ENCODE peak calls at places on chromosomes 6 and 20, in ten cellular contexts. H is CD4-positive, alpha-beta T cell; M is AG09319; P is esophagus squamous epithelium; C is psoas muscle; V is pancreas; F is AG10803; I is fibroblast of lung; O is Calu3; N is ascending aorta. E is an unnamed sample.

GRCh38 chr6:99233219-99233618 is 116.3 kb downstream of the FAXC start:
- DNase-seq in H (no peak), M (no peak), P (no peak), C (no peak), V (no peak), F (no peak), I (no peak), O (no peak), N (no peak), E (no peak)

GRCh38 chr6:149856256-149856994 is 7.7 kb downstream of the LRP11 start:
- DNase-seq in H (no peak), M (no peak), P (no peak), C (no peak), V (no peak), F (no peak), I (no peak), O (no peak), N (no peak), E (no peak)

GRCh38 chr6:128474933-128475332 is 45.5 kb downstream of the PTPRK start:
- DNase-seq in H (no peak), M (no peak), P (no peak), C (no peak), V (no peak), F (no peak), I (no peak), O (no peak), N (no peak), E (no peak)

GRCh38 chr6:5517781-5518180 is 256.5 kb downstream of the FARS2 start:
- DNase-seq in H (no peak), M (no peak), P (no peak), C (no peak), V (no peak), F (no peak), I (no peak), O (no peak), N (no peak), E (peak; percentile 38)

GRCh38 chr6:36797055-36797454 is 42.2 kb downstream of the CPNE5 start:
- DNase-seq in H (no peak), M (no peak), P (no peak), C (no peak), V (no peak), F (no peak), I (no peak), O (no peak), N (no peak), E (no peak)

GRCh38 chr6:123589317-123589716 is 47.4 kb downstream of the TRDN start:
- DNase-seq in H (no peak), M (no peak), P (no peak), C (no peak), V (no peak), F (no peak), I (no peak), O (no peak), N (no peak), E (no peak)

GRCh38 chr6:20769651-20770050 is 235.4 kb downstream of the CDKAL1 start:
- DNase-seq in H (no peak), M (no peak), P (no peak), C (no peak), V (no peak), F (no peak), I (no peak), O (no peak), N (no peak), E (no peak)

GRCh38 chr6:169409742-169410312 is 156.2 kb upstream of the THBS2 start:
- DNase-seq in H (no peak), M (no peak), P (no peak), C (no peak), V (no peak), F (peak; percentile 85), I (no peak), O (no peak), N (no peak), E (no peak)

GRCh38 chr20:25019381-25020155 is 27.0 kb upstream of the APMAP start:
- DNase-seq in H (no peak), M (no peak), P (no peak), C (no peak), V (peak; percentile 69), F (no peak), I (no peak), O (no peak), N (peak; percentile 37), E (no peak)

GRCh38 chr6:112639436-112639835 is 292.3 kb downstream of the RFPL4B start:
- DNase-seq in H (no peak), M (peak; percentile 75), P (no peak), C (no peak), V (no peak), F (peak; percentile 89), I (peak; percentile 76), O (no peak), N (no peak), E (no peak)

GRCh38 chr20:53870426-53871199 is 199.8 kb downstream of the BCAS1 start:
- DNase-seq in H (no peak), M (no peak), P (no peak), C (no peak), V (no peak), F (no peak), I (no peak), O (peak; percentile 32), N (no peak), E (no peak)

GRCh38 chr6:93799226-93799625 is 379.9 kb upstream of the EPHA7 start:
- DNase-seq in H (no peak), M (no peak), P (no peak), C (no peak), V (no peak), F (no peak), I (peak; percentile 39), O (no peak), N (no peak), E (no peak)

GRCh38 chr6:40504274-40504673 is 82.9 kb downstream of the LRFN2 start:
- DNase-seq in H (no peak), M (no peak), P (no peak), C (no peak), V (no peak), F (no peak), I (no peak), O (peak; percentile 8), N (no peak), E (no peak)

DNA sequence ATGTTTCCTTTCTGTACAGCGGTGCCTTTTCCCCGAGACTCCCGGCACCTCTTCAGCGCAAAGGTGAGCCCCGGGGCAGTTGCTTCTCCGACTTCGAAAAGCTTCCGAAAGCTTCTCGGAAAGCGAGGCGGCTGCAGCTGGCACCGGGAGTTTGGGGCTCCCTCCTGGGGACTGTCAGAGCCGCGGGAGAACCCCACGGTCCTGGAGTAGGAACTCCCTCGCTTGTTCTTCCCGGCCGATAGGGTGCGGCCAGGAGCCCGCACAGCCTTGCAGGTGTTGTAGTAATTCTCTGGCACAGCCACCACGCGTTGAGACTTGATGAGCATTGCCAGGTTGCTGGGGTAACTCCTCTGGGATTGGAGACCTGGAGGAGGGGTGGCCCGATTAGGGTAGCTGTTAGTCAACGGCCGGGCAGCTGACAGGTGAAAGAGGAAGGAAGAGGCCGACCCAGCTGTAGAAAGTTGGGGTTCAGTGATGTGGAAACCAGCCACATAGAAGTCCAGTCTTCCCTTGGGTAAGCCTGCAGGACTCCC is 708 bp downstream of the KDM1B start:
- DNase-seq in H (peak; percentile 36), M (no peak), P (peak; percentile 41), C (peak; percentile 72), V (peak; percentile 87), F (peak; percentile 18), I (peak; percentile 50), O (peak; percentile 68), N (peak; percentile 76), E (peak; percentile 63)
- TF ChIP-seq CTCF in H (no peak), M (peak; percentile 23), P (peak; percentile 3), C (peak; percentile 35), V (no peak), F (peak; percentile 40), I (peak; percentile 22), O (no peak), N (peak; percentile 5), E (peak; percentile 26)

GRCh38 chr6:6712258-6712978 is 123.9 kb downstream of the LY86 start:
- DNase-seq in H (no peak), M (no peak), P (no peak), C (no peak), V (peak; percentile 43), F (peak; percentile 97), I (peak; percentile 96), O (peak; percentile 64), N (no peak), E (no peak)
- TF ChIP-seq CTCF in H (no peak), M (no peak), P (no peak), C (no peak), V (no peak), F (peak; percentile 24), I (no peak), O (no peak), N (no peak), E (peak; percentile 5)

DNA sequence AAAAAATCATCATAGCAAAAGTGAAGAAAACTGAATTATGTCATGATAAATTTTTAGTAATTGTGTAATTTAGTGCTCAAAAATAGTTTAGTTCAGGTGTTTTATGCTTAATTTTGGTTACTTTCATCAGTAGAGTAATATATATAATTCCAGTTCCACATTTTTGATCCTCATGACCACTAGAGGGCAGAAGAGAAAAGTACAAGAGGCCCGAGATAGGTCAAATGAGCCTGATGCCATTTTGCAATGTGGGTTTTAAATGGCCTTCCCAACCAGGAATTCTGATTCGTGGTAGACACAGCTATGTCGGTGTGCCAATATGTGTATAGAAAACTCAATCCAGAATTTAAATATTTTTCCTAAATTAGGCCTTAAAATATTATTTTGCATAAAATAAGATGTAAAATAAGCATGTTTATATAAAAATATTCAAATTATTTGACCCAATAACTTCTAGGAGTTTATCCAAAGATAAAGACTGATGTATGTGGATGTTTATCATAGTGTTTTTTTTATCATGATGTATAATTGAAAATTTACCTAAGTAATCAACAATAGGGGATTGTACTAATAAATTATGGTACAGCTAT is 159.7 kb upstream of the RPS6KA2 start:
- DNase-seq in H (no peak), M (peak; percentile 36), P (no peak), C (no peak), V (no peak), F (peak; percentile 69), I (peak; percentile 53), O (peak; percentile 37), N (no peak), E (peak; percentile 70)
- TF ChIP-seq CTCF in H (peak; percentile 95), M (peak; percentile 62), P (peak; percentile 68), C (peak; percentile 76), V (peak; percentile 55), F (peak; percentile 78), I (peak; percentile 76), O (peak; percentile 58), N (peak; percentile 72), E (peak; percentile 62)

GRCh38 chr6:135056632-135057031 is 2.0 kb upstream of the HBS1L start:
- DNase-seq in H (no peak), M (no peak), P (no peak), C (no peak), V (no peak), F (no peak), I (no peak), O (no peak), N (no peak), E (no peak)

GRCh38 chr6:135054238-135054574 is 416 bp downstream of the HBS1L start:
- DNase-seq in H (no peak), M (no peak), P (no peak), C (no peak), V (no peak), F (no peak), I (peak; percentile 22), O (no peak), N (no peak), E (no peak)

GRCh38 chr6:135054575-135055498 is at the start of gene HBS1L:
- DNase-seq in H (peak; percentile 92), M (peak; percentile 96), P (peak; percentile 67), C (peak; percentile 98), V (peak; percentile 97), F (peak; percentile 96), I (peak; percentile 94), O (peak; percentile 93), N (peak; percentile 98), E (peak; percentile 94)

GRCh38 chr6:135053433-135053832 is 1.2 kb downstream of the HBS1L start:
- DNase-seq in H (no peak), M (no peak), P (no peak), C (no peak), V (no peak), F (no peak), I (no peak), O (no peak), N (no peak), E (no peak)

GRCh38 chr6:135052939-135053338 is 1.7 kb downstream of the HBS1L start:
- DNase-seq in H (no peak), M (no peak), P (no peak), C (no peak), V (no peak), F (no peak), I (no peak), O (no peak), N (no peak), E (no peak)
- TF ChIP-seq CTCF in H (no peak), M (no peak), P (no peak), C (no peak), V (no peak), F (no peak), I (no peak), O (no peak), N (no peak), E (no peak)

E was measured in GM13977.